ENCODE peak calls at places on chromosomes 16 and 17, in nine cellular contexts. One of them, this sample, is unnamed.

GRCh38 chr17:64653325-64653984 is 8.7 kb downstream of the SMURF2 start:
- DNase-seq in transverse colon: no peak
- DNase-seq in NCI-H345: no peak
- DNase-seq in adrenal gland: no peak
- DNase-seq in renal cortical epithelial cell: peak
- DNase-seq in RCC 7860: no peak
- DNase-seq in non-pigmented ciliary epithelial cell: no peak
- DNase-seq in smooth muscle cell of the brain vasculature: no peak
- DNase-seq in left lung: no peak
- DNase-seq in this sample: no peak

GRCh38 chr16:57069635-57070350 is 22.6 kb upstream of the CPNE2 start:
- DNase-seq in transverse colon: no peak
- DNase-seq in NCI-H345: no peak
- DNase-seq in adrenal gland: no peak
- DNase-seq in renal cortical epithelial cell: no peak
- DNase-seq in RCC 7860: no peak
- DNase-seq in non-pigmented ciliary epithelial cell: no peak
- DNase-seq in smooth muscle cell of the brain vasculature: no peak
- DNase-seq in left lung: no peak
- DNase-seq in this sample: no peak

GRCh38 chr16:57469917-57470470 is 7.5 kb downstream of the POLR2C start:
- DNase-seq in transverse colon: no peak
- DNase-seq in NCI-H345: no peak
- DNase-seq in adrenal gland: peak
- DNase-seq in renal cortical epithelial cell: no peak
- DNase-seq in RCC 7860: no peak
- DNase-seq in non-pigmented ciliary epithelial cell: no peak
- DNase-seq in smooth muscle cell of the brain vasculature: no peak
- DNase-seq in left lung: no peak
- DNase-seq in this sample: no peak

GRCh38 chr16:15041260-15042011 is 14.4 kb downstream of the NTAN1 start:
- DNase-seq in transverse colon: peak
- DNase-seq in NCI-H345: no peak
- DNase-seq in adrenal gland: peak
- DNase-seq in renal cortical epithelial cell: no peak
- DNase-seq in RCC 7860: no peak
- DNase-seq in non-pigmented ciliary epithelial cell: no peak
- DNase-seq in smooth muscle cell of the brain vasculature: no peak
- DNase-seq in left lung: peak
- DNase-seq in this sample: peak

GRCh38 chr16:87570938-87571867 is 31.1 kb upstream of the JPH3 start:
- DNase-seq in transverse colon: peak
- DNase-seq in NCI-H345: no peak
- DNase-seq in adrenal gland: peak
- DNase-seq in renal cortical epithelial cell: peak
- DNase-seq in RCC 7860: peak
- DNase-seq in non-pigmented ciliary epithelial cell: no peak
- DNase-seq in smooth muscle cell of the brain vasculature: no peak
- DNase-seq in left lung: no peak
- DNase-seq in this sample: no peak

GRCh38 chr16:19879241-19879792 is 5.3 kb downstream of the GPRC5B start:
- DNase-seq in transverse colon: no peak
- DNase-seq in NCI-H345: peak
- DNase-seq in adrenal gland: peak
- DNase-seq in renal cortical epithelial cell: peak
- DNase-seq in RCC 7860: no peak
- DNase-seq in non-pigmented ciliary epithelial cell: no peak
- DNase-seq in smooth muscle cell of the brain vasculature: no peak
- DNase-seq in left lung: no peak
- DNase-seq in this sample: no peak

GRCh38 chr16:67963325-67964321 is 4.8 kb downstream of the SLC12A4 start:
- DNase-seq in transverse colon: no peak
- DNase-seq in NCI-H345: peak
- DNase-seq in adrenal gland: no peak
- DNase-seq in renal cortical epithelial cell: no peak
- DNase-seq in RCC 7860: no peak
- DNase-seq in non-pigmented ciliary epithelial cell: no peak
- DNase-seq in smooth muscle cell of the brain vasculature: no peak
- DNase-seq in left lung: no peak
- DNase-seq in this sample: no peak

GRCh38 chr17:55263565-55264272 is 1.0 kb upstream of the HLF start:
- DNase-seq in transverse colon: no peak
- DNase-seq in NCI-H345: no peak
- DNase-seq in adrenal gland: peak
- DNase-seq in renal cortical epithelial cell: no peak
- DNase-seq in RCC 7860: no peak
- DNase-seq in non-pigmented ciliary epithelial cell: no peak
- DNase-seq in smooth muscle cell of the brain vasculature: no peak
- DNase-seq in left lung: no peak
- DNase-seq in this sample: no peak

GRCh38 chr16:83970430-83970815 is 2.4 kb downstream of the NECAB2 start:
- DNase-seq in transverse colon: no peak
- DNase-seq in NCI-H345: no peak
- DNase-seq in adrenal gland: no peak
- DNase-seq in renal cortical epithelial cell: no peak
- DNase-seq in RCC 7860: no peak
- DNase-seq in non-pigmented ciliary epithelial cell: no peak
- DNase-seq in smooth muscle cell of the brain vasculature: no peak
- DNase-seq in left lung: no peak
- DNase-seq in this sample: no peak

GRCh38 chr16:10738231-10739077 is 5.2 kb upstream of the NUBP1 start:
- DNase-seq in transverse colon: peak
- DNase-seq in NCI-H345: no peak
- DNase-seq in adrenal gland: peak
- DNase-seq in renal cortical epithelial cell: peak
- DNase-seq in RCC 7860: peak
- DNase-seq in non-pigmented ciliary epithelial cell: no peak
- DNase-seq in smooth muscle cell of the brain vasculature: no peak
- DNase-seq in left lung: peak
- DNase-seq in this sample: peak

GRCh38 chr17:43006639-43007551 is at the start of gene IFI35:
- DNase-seq in transverse colon: peak
- DNase-seq in NCI-H345: no peak
- DNase-seq in adrenal gland: peak
- DNase-seq in renal cortical epithelial cell: peak
- DNase-seq in RCC 7860: peak
- DNase-seq in non-pigmented ciliary epithelial cell: peak
- DNase-seq in smooth muscle cell of the brain vasculature: peak
- DNase-seq in left lung: peak
- DNase-seq in this sample: peak

GRCh38 chr17:8141741-8142140 is 10.5 kb downstream of the PER1 start:
- DNase-seq in transverse colon: no peak
- DNase-seq in NCI-H345: no peak
- DNase-seq in adrenal gland: no peak
- DNase-seq in renal cortical epithelial cell: no peak
- DNase-seq in RCC 7860: no peak
- DNase-seq in non-pigmented ciliary epithelial cell: no peak
- DNase-seq in smooth muscle cell of the brain vasculature: no peak
- DNase-seq in left lung: no peak
- DNase-seq in this sample: no peak

GRCh38 chr16:81099958-81100357 is 3.8 kb upstream of the GCSH start:
- DNase-seq in transverse colon: no peak
- DNase-seq in NCI-H345: no peak
- DNase-seq in adrenal gland: no peak
- DNase-seq in renal cortical epithelial cell: no peak
- DNase-seq in RCC 7860: no peak
- DNase-seq in non-pigmented ciliary epithelial cell: no peak
- DNase-seq in smooth muscle cell of the brain vasculature: no peak
- DNase-seq in left lung: no peak
- DNase-seq in this sample: no peak

GRCh38 chr17:60231234-60231633 is 81.5 kb downstream of the CA4 start:
- DNase-seq in transverse colon: no peak
- DNase-seq in NCI-H345: peak
- DNase-seq in adrenal gland: no peak
- DNase-seq in renal cortical epithelial cell: peak
- DNase-seq in RCC 7860: no peak
- DNase-seq in non-pigmented ciliary epithelial cell: no peak
- DNase-seq in smooth muscle cell of the brain vasculature: no peak
- DNase-seq in left lung: no peak
- DNase-seq in this sample: no peak

GRCh38 chr17:68255731-68256538 is 8.1 kb downstream of the AMZ2 start:
- DNase-seq in transverse colon: no peak
- DNase-seq in NCI-H345: no peak
- DNase-seq in adrenal gland: no peak
- DNase-seq in renal cortical epithelial cell: no peak
- DNase-seq in RCC 7860: no peak
- DNase-seq in non-pigmented ciliary epithelial cell: no peak
- DNase-seq in smooth muscle cell of the brain vasculature: no peak
- DNase-seq in left lung: no peak
- DNase-seq in this sample: no peak

GRCh38 chr16:67100569-67101300 is 9.0 kb upstream of the PHAF1 start:
- DNase-seq in transverse colon: no peak
- DNase-seq in NCI-H345: no peak
- DNase-seq in adrenal gland: no peak
- DNase-seq in renal cortical epithelial cell: peak
- DNase-seq in RCC 7860: no peak
- DNase-seq in non-pigmented ciliary epithelial cell: no peak
- DNase-seq in smooth muscle cell of the brain vasculature: no peak
- DNase-seq in left lung: no peak
- DNase-seq in this sample: no peak

GRCh38 chr17:55576237-55576998 is 65.2 kb upstream of the SMIM36 start:
- DNase-seq in transverse colon: no peak
- DNase-seq in NCI-H345: no peak
- DNase-seq in adrenal gland: no peak
- DNase-seq in renal cortical epithelial cell: peak
- DNase-seq in RCC 7860: peak
- DNase-seq in non-pigmented ciliary epithelial cell: no peak
- DNase-seq in smooth muscle cell of the brain vasculature: no peak
- DNase-seq in left lung: no peak
- DNase-seq in this sample: peak

GRCh38 chr16:3950343-3951193 is 70.1 kb upstream of the CREBBP start:
- DNase-seq in transverse colon: peak
- DNase-seq in NCI-H345: no peak
- DNase-seq in adrenal gland: peak
- DNase-seq in renal cortical epithelial cell: no peak
- DNase-seq in RCC 7860: peak
- DNase-seq in non-pigmented ciliary epithelial cell: peak
- DNase-seq in smooth muscle cell of the brain vasculature: no peak
- DNase-seq in left lung: peak
- DNase-seq in this sample: peak

GRCh38 chr17:2204393-2204792 is 99.2 kb downstream of the SMG6 start:
- DNase-seq in transverse colon: no peak
- DNase-seq in NCI-H345: no peak
- DNase-seq in adrenal gland: no peak
- DNase-seq in renal cortical epithelial cell: no peak
- DNase-seq in RCC 7860: no peak
- DNase-seq in non-pigmented ciliary epithelial cell: no peak
- DNase-seq in smooth muscle cell of the brain vasculature: no peak
- DNase-seq in left lung: no peak
- DNase-seq in this sample: no peak

GRCh38 chr17:68205251-68205807 is 42.5 kb upstream of the AMZ2 start:
- DNase-seq in transverse colon: peak
- DNase-seq in NCI-H345: peak
- DNase-seq in adrenal gland: peak
- DNase-seq in renal cortical epithelial cell: peak
- DNase-seq in RCC 7860: peak
- DNase-seq in non-pigmented ciliary epithelial cell: no peak
- DNase-seq in smooth muscle cell of the brain vasculature: peak
- DNase-seq in left lung: peak
- DNase-seq in this sample: peak

This sample was measured in psoas muscle.